ENCODE peak calls at places on chromosomes 7 and 10, in seven cellular contexts. One of them, this sample, is unnamed.

GRCh38 chr10:129773359-129773990 is 190.6 kb downstream of the EBF3 start:
- DNase-seq in H54: no peak
- DNase-seq in cardiac muscle cell: no peak
- DNase-seq in aorta: no peak
- DNase-seq in body of pancreas: no peak
- DNase-seq in activated CD4-positive, alpha-beta T cell treated with anti-CD3 and anti-CD28 coated beads, Interleukin-2, amount 50 U/mL, for 1 hour: no peak
- DNase-seq in effector memory CD8-positive, alpha-beta T cell: no peak
- DNase-seq in this sample: no peak

GRCh38 chr7:834277-834676 is 2.0 kb downstream of the SUN1 start:
- DNase-seq in cardiac muscle cell: no peak
- DNase-seq in body of pancreas: no peak
- DNase-seq in activated CD4-positive, alpha-beta T cell treated with anti-CD3 and anti-CD28 coated beads, Interleukin-2, amount 50 U/mL, for 1 hour: no peak
- DNase-seq in H54: no peak
- DNase-seq in aorta: no peak
- DNase-seq in effector memory CD8-positive, alpha-beta T cell: no peak
- DNase-seq in this sample: no peak

GRCh38 chr10:16732376-16732775 is 84.8 kb downstream of the RSU1 start:
- DNase-seq in activated CD4-positive, alpha-beta T cell treated with anti-CD3 and anti-CD28 coated beads, Interleukin-2, amount 50 U/mL, for 1 hour: no peak
- DNase-seq in effector memory CD8-positive, alpha-beta T cell: no peak
- DNase-seq in aorta: no peak
- DNase-seq in body of pancreas: no peak
- DNase-seq in H54: no peak
- DNase-seq in cardiac muscle cell: no peak
- DNase-seq in this sample: no peak

GRCh38 chr10:133128126-133129081 is 31.6 kb upstream of the KNDC1 start:
- DNase-seq in H54: no peak
- DNase-seq in effector memory CD8-positive, alpha-beta T cell: no peak
- DNase-seq in activated CD4-positive, alpha-beta T cell treated with anti-CD3 and anti-CD28 coated beads, Interleukin-2, amount 50 U/mL, for 1 hour: no peak
- DNase-seq in body of pancreas: no peak
- DNase-seq in aorta: peak
- DNase-seq in cardiac muscle cell: no peak
- DNase-seq in this sample: no peak

GRCh38 chr10:74011762-74012161 is 13.8 kb downstream of the VCL start:
- DNase-seq in body of pancreas: peak
- DNase-seq in activated CD4-positive, alpha-beta T cell treated with anti-CD3 and anti-CD28 coated beads, Interleukin-2, amount 50 U/mL, for 1 hour: no peak
- DNase-seq in aorta: no peak
- DNase-seq in effector memory CD8-positive, alpha-beta T cell: no peak
- DNase-seq in H54: no peak
- DNase-seq in cardiac muscle cell: peak
- DNase-seq in this sample: no peak

GRCh38 chr7:104011829-104012228 is 22.4 kb upstream of the RELN start:
- DNase-seq in activated CD4-positive, alpha-beta T cell treated with anti-CD3 and anti-CD28 coated beads, Interleukin-2, amount 50 U/mL, for 1 hour: no peak
- DNase-seq in cardiac muscle cell: no peak
- DNase-seq in H54: no peak
- DNase-seq in effector memory CD8-positive, alpha-beta T cell: no peak
- DNase-seq in body of pancreas: no peak
- DNase-seq in aorta: no peak
- DNase-seq in this sample: no peak

GRCh38 chr10:73791871-73792400 is 6.5 kb downstream of the ZSWIM8 start:
- DNase-seq in aorta: peak
- DNase-seq in H54: no peak
- DNase-seq in body of pancreas: no peak
- DNase-seq in cardiac muscle cell: no peak
- DNase-seq in effector memory CD8-positive, alpha-beta T cell: no peak
- DNase-seq in activated CD4-positive, alpha-beta T cell treated with anti-CD3 and anti-CD28 coated beads, Interleukin-2, amount 50 U/mL, for 1 hour: no peak
- DNase-seq in this sample: no peak

GRCh38 chr7:73839743-73840714 is 2.3 kb downstream of the METTL27 start:
- DNase-seq in aorta: no peak
- DNase-seq in cardiac muscle cell: no peak
- DNase-seq in H54: no peak
- DNase-seq in activated CD4-positive, alpha-beta T cell treated with anti-CD3 and anti-CD28 coated beads, Interleukin-2, amount 50 U/mL, for 1 hour: no peak
- DNase-seq in effector memory CD8-positive, alpha-beta T cell: no peak
- DNase-seq in body of pancreas: no peak
- DNase-seq in this sample: no peak

GRCh38 chr7:55160539-55160938 is 141.7 kb downstream of the EGFR start:
- DNase-seq in aorta: no peak
- DNase-seq in cardiac muscle cell: peak
- DNase-seq in effector memory CD8-positive, alpha-beta T cell: no peak
- DNase-seq in activated CD4-positive, alpha-beta T cell treated with anti-CD3 and anti-CD28 coated beads, Interleukin-2, amount 50 U/mL, for 1 hour: no peak
- DNase-seq in body of pancreas: no peak
- DNase-seq in H54: no peak
- DNase-seq in this sample: no peak

GRCh38 chr7:100897111-100897608 is 1.5 kb upstream of the ACHE start:
- DNase-seq in activated CD4-positive, alpha-beta T cell treated with anti-CD3 and anti-CD28 coated beads, Interleukin-2, amount 50 U/mL, for 1 hour: peak
- DNase-seq in H54: peak
- DNase-seq in effector memory CD8-positive, alpha-beta T cell: peak
- DNase-seq in aorta: no peak
- DNase-seq in cardiac muscle cell: peak
- DNase-seq in body of pancreas: peak
- DNase-seq in this sample: peak

GRCh38 chr7:794671-795329 is 37.5 kb upstream of the SUN1 start:
- DNase-seq in H54: no peak
- DNase-seq in aorta: no peak
- DNase-seq in effector memory CD8-positive, alpha-beta T cell: no peak
- DNase-seq in body of pancreas: no peak
- DNase-seq in cardiac muscle cell: no peak
- DNase-seq in activated CD4-positive, alpha-beta T cell treated with anti-CD3 and anti-CD28 coated beads, Interleukin-2, amount 50 U/mL, for 1 hour: no peak
- DNase-seq in this sample: no peak

GRCh38 chr10:12193193-12193592 is 2.5 kb downstream of the NUDT5 start:
- DNase-seq in body of pancreas: no peak
- DNase-seq in activated CD4-positive, alpha-beta T cell treated with anti-CD3 and anti-CD28 coated beads, Interleukin-2, amount 50 U/mL, for 1 hour: no peak
- DNase-seq in aorta: no peak
- DNase-seq in effector memory CD8-positive, alpha-beta T cell: no peak
- DNase-seq in cardiac muscle cell: peak
- DNase-seq in H54: no peak
- DNase-seq in this sample: no peak

GRCh38 chr10:113617086-113617485 is 46.8 kb downstream of the NRAP start:
- DNase-seq in activated CD4-positive, alpha-beta T cell treated with anti-CD3 and anti-CD28 coated beads, Interleukin-2, amount 50 U/mL, for 1 hour: no peak
- DNase-seq in effector memory CD8-positive, alpha-beta T cell: no peak
- DNase-seq in aorta: no peak
- DNase-seq in cardiac muscle cell: no peak
- DNase-seq in body of pancreas: no peak
- DNase-seq in H54: no peak
- DNase-seq in this sample: no peak

This sample was measured in CD4-positive, alpha-beta memory T cell.